ENCODE peak calls at places on chromosomes 7 and 10, in seven cellular contexts. X, L, M, F, E, V and Y are unnamed samples.

GRCh38 chr10:128318868-128319267 is 192.6 kb upstream of the MKI67 start:
- DNase-seq in L (no peak), V (no peak), E (no peak), X (no peak), F (no peak), M (no peak), Y (no peak)

GRCh38 chr10:111856631-111857030 is 326.9 kb downstream of the GPAM start:
- DNase-seq in X (no peak), L (no peak), F (no peak), M (peak; percentile 27), E (no peak), V (no peak), Y (no peak)

GRCh38 chr10:124693396-124693795 is 50.8 kb downstream of the FAM53B start:
- DNase-seq in X (no peak), V (no peak), M (no peak), L (no peak), F (no peak), E (peak; percentile 47), Y (no peak)

GRCh38 chr7:83119496-83119895 is 43.2 kb downstream of the PCLO start:
- DNase-seq in M (no peak), L (no peak), E (no peak), V (no peak), X (no peak), F (no peak), Y (no peak)

GRCh38 chr10:92573091-92573797 is 649 bp downstream of the IDE start:
- DNase-seq in E (peak; percentile 9), X (peak; percentile 54), V (peak; percentile 25), F (no peak), M (peak; percentile 57), L (peak; percentile 60), Y (peak; percentile 35)

GRCh38 chr10:33798754-33799153 is 464.3 kb upstream of the NRP1 start:
- DNase-seq in F (no peak), V (no peak), X (no peak), E (no peak), L (no peak), M (no peak), Y (no peak)

GRCh38 chr10:100993986-100994708 is 5.5 kb upstream of the LZTS2 start:
- DNase-seq in E (no peak), L (peak; percentile 36), X (peak; percentile 51), V (peak; percentile 47), F (no peak), M (peak; percentile 65), Y (no peak)

GRCh38 chr7:29413511-29414178 is 150.0 kb upstream of the PRR15 start:
- DNase-seq in V (peak; percentile 70), M (no peak), F (no peak), L (no peak), X (no peak), E (no peak), Y (no peak)

GRCh38 chr10:1454428-1454827 is 282.9 kb downstream of the ADARB2 start:
- DNase-seq in L (no peak), M (no peak), V (no peak), X (no peak), E (no peak), F (no peak), Y (no peak)

DNA sequence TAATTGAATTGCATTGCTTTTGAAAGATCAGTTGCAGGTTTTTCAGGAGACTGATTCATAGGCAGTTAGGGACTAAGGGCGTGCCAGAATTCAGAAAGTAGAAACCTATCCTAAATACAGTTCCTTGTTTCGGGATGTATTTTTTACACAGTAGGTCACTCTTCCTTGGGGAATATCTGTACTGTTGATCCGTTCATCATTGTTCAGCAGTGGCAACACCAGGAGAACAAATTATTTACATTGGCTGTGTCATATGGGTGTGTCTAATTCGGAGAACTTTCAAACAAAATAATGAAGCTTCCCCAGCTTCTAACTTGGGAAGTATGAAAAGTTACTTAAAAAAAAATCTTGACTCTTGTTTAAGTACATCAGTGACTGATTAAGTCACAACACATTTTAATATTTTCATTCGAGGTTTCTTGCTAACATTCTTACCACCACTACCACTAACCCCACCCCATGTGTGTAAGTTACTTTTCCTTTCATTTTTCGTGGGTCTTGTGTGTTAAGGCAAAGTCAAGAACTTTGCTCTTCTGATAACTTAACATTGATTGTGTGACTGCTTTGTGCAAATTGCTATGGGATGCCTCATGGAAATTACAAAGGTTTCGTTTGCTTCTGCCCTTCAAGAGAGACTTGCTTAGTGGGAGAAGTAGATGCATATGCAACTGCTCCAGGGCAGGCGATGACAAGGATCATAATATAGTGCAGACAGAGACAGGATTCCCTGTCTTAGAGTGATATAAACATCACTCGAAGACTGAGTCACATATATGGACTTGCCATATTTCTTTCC is 43.8 kb upstream of the RPA3 start:
- DNase-seq in M (no peak), F (no peak), L (no peak), E (no peak), X (peak; percentile 69), V (peak; percentile 95), Y (no peak)
- H3K4me3 ChIP-seq in M (no peak overlapping the region), F (peak overlapping the region; percentile 42), L (peak overlapping the region; percentile 78), E (no peak overlapping the region), X (peak overlapping the region; percentile 58), V (peak overlapping the region; percentile 40), Y (peak overlapping the region; percentile 32)

GRCh38 chr7:75915416-75916156 is 631 bp downstream of the POR start:
- DNase-seq in X (peak; percentile 41), V (peak; percentile 73), M (peak; percentile 20), L (peak; percentile 48), F (peak; percentile 31), E (peak; percentile 37), Y (peak; percentile 41)

GRCh38 chr7:75916259-75916658 is 1.3 kb downstream of the POR start:
- DNase-seq in E (no peak), F (no peak), M (no peak), L (no peak), X (peak; percentile 12), V (no peak), Y (no peak)

GRCh38 chr7:75913437-75913836 is 1.5 kb upstream of the POR start:
- DNase-seq in V (no peak), M (no peak), E (no peak), F (no peak), L (no peak), X (no peak), Y (no peak)

GRCh38 chr7:75914655-75915415 is at the start of gene POR:
- DNase-seq in F (peak; percentile 92), E (peak; percentile 97), M (peak; percentile 94), X (peak; percentile 94), V (peak; percentile 93), L (peak; percentile 96), Y (peak; percentile 97)

DNA sequence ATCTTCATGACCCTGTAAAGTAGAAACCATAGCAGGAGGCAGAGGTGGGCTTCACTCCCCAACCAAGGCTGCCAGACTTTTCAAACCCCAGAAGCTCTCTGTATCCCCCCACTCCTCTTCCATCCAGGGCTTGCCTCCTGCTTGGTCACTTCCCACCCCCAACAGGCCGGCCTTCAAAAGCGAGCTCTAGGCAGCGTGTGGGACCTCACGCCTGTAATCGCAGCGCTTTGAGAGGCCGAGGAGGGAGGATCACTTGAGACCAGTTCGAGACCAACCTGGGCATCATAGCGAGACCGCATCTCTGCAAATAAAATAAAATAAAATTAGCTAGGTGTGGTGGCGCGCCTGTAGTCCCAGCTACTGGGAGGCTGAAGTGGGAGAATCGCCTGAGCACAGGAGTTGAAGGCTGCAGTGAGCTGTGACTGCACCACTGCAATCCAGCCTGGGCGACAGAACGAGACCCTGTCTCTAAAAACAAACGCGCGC is 743 bp upstream of the POR start:
- DNase-seq in E (peak; percentile 17), M (peak; percentile 30), F (no peak), L (peak; percentile 48), V (no peak), X (no peak), Y (peak; percentile 22)
- H3K4me1 ChIP-seq in E (peaks cover 22% of the 10 kb centered on the region), M (peaks cover 12% of the 10 kb centered on the region), F (peaks cover 26% of the 10 kb centered on the region), L (no peaks in the 10 kb centered on the region), V (no peaks in the 10 kb centered on the region), X (peaks cover 8% of the 10 kb centered on the region), Y (peaks cover 4% of the 10 kb centered on the region)

DNA sequence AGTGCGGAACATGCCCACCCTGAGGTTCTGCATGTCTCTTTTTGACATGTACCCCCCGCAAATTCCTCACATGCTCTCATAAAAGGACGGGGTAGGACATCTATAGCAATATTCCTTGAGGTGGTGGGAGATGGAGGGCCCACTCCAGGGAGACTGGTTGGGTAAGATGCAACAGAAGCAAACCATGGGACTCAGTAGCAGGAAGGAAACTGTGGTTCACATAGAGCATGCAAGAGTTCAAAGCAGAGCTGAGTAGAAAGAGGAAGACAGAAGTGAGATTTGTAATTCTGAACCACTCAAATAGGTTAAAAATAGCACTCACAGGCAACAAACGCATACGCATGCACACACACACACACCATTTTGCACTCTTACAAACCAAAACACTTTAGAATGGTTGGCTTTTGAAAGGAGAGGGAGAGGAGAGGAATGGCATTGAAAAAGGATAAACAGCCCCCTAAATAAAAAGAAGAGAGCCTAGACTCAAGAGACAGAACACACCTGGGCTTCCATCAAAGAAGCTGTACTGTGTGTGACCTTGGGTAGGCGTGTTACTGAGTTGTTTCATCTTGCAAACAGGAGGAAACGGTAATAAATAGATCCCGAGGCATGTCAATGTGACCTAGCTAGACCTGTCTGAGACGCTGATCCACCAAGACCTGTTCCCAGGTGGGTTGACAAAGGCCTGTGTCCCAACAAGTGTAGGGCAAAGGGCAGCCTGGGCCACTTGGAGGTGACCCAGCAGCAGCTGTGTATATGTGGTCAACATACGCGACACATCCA is 77.6 kb upstream of the LRRC4 start:
- DNase-seq in E (no peak), M (no peak), L (no peak), F (no peak), X (no peak), V (peak; percentile 22), Y (no peak)
- H3K4me3 ChIP-seq in E (no peak overlapping the region), M (no peak overlapping the region), L (no peak overlapping the region), F (no peak overlapping the region), X (no peak overlapping the region), V (no peak overlapping the region), Y (no peak overlapping the region)

DNA sequence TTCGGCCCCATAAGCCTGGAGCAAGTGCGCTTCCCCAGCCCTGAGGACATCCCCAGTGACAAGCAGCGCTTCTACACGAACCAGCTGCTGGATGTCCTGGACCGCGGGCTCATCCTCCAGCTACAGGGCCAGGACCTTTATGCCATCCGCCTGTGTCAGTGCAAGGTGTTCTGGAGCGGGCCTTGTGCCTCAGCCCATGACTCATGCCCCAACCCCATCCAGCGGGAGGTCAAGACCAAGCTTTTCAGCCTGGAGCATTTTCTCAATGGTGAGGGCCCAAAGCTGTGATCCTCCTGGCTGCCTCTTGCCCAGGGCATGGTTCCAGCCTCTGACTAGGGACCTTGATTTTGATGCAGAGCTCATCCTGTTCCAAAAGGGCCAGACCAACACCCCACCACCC is 10.1 kb downstream of the IRF5 start:
- DNase-seq in F (no peak), M (no peak), L (no peak), X (no peak), E (no peak), V (no peak), Y (no peak)
- H3K4me1 ChIP-seq in F (no peaks in the 10 kb centered on the region), M (no peaks in the 10 kb centered on the region), L (no peaks in the 10 kb centered on the region), X (no peaks in the 10 kb centered on the region), E (peaks cover 21% of the 10 kb centered on the region), V (no peaks in the 10 kb centered on the region), Y (no peaks in the 10 kb centered on the region)